ENCODE peak calls at places on chromosomes 4 and X, in seven cellular contexts. B, Y, V, L, I, F and R are unnamed samples.
A peak's percentile ranks its signal among the peaks of the same experiment; 100 is the strongest.

GRCh38 chr4:142036795-142037583 is 400.6 kb downstream of the IL15 start:
- DNase-seq in B (no peak), Y (no peak), V (no peak), L (no peak), I (no peak), F (peak; percentile 4), R (no peak)

GRCh38 chrX:33194876-33195433 is 16.4 kb downstream of the DMD start:
- DNase-seq in B (no peak), Y (no peak), V (no peak), L (no peak), I (no peak), F (no peak), R (no peak)

GRCh38 chr4:41976775-41977516 is 4.6 kb upstream of the DCAF4L1 start:
- DNase-seq in B (no peak), Y (no peak), V (no peak), L (peak; percentile 25), I (no peak), F (no peak), R (no peak)

GRCh38 chr4:87543835-87544461 is 14.8 kb upstream of the SPARCL1 start:
- DNase-seq in B (no peak), Y (peak; percentile 68), V (no peak), L (peak; percentile 43), I (peak; percentile 34), F (peak; percentile 74), R (no peak)

GRCh38 chr4:7845493-7846124 is 94.1 kb downstream of the AFAP1 start:
- DNase-seq in B (no peak), Y (no peak), V (no peak), L (no peak), I (no peak), F (no peak), R (no peak)

GRCh38 chrX:3461824-3462508 is 115.5 kb upstream of the MXRA5 start:
- DNase-seq in B (no peak), Y (peak; percentile 21), V (no peak), L (no peak), I (peak; percentile 79), F (no peak), R (no peak)

GRCh38 chr4:13640149-13640671 is 12.7 kb upstream of the BOD1L1 start:
- DNase-seq in B (no peak), Y (peak; percentile 19), V (no peak), L (no peak), I (peak; percentile 13), F (peak; percentile 94), R (no peak)

GRCh38 chrX:68498508-68499379 is at the start of gene YIPF6:
- DNase-seq in B (peak; percentile 78), Y (peak; percentile 85), V (peak; percentile 74), L (peak; percentile 42), I (peak; percentile 52), F (peak; percentile 67), R (peak; percentile 28)

GRCh38 chr4:109803924-109804571 is 2.2 kb upstream of the CFI start:
- DNase-seq in B (no peak), Y (peak; percentile 53), V (no peak), L (peak; percentile 35), I (no peak), F (peak; percentile 70), R (no peak)

GRCh38 chrX:138765061-138765460 is 53.5 kb upstream of the FGF13 start:
- DNase-seq in B (no peak), Y (no peak), V (no peak), L (no peak), I (no peak), F (peak; percentile 15), R (no peak)

GRCh38 chr4:125105561-125105960 is 209.2 kb upstream of the FAT4 start:
- DNase-seq in B (no peak), Y (peak; percentile 86), V (no peak), L (no peak), I (no peak), F (peak; percentile 31), R (no peak)

GRCh38 chr4:61828960-61829359 is 628.8 kb downstream of the ADGRL3 start:
- DNase-seq in B (no peak), Y (no peak), V (no peak), L (no peak), I (no peak), F (no peak), R (no peak)

GRCh38 chr4:151099976-151100417 is 569 bp downstream of the RPS3A start:
- DNase-seq in B (no peak), Y (no peak), V (no peak), L (no peak), I (no peak), F (peak; percentile 29), R (no peak)

GRCh38 chr4:6908397-6909112 is 1.1 kb upstream of the TBC1D14 start:
- DNase-seq in B (no peak), Y (no peak), V (no peak), L (no peak), I (no peak), F (no peak), R (no peak)

GRCh38 chrX:28665778-28666177 is 78.5 kb downstream of the IL1RAPL1 start:
- DNase-seq in B (peak; percentile 33), Y (no peak), V (no peak), L (no peak), I (no peak), F (no peak), R (no peak)

GRCh38 chr4:187370918-187371317 is 624.7 kb upstream of the ZFP42 start:
- DNase-seq in B (no peak), Y (no peak), V (no peak), L (no peak), I (peak; percentile 70), F (no peak), R (no peak)

GRCh38 chr4:38177035-38177791 is 217.0 kb downstream of the PTTG2 start:
- DNase-seq in B (no peak), Y (no peak), V (peak; percentile 31), L (no peak), I (peak; percentile 68), F (no peak), R (no peak)

GRCh38 chrX:153966283-153966688 is 5.3 kb downstream of the HCFC1 start:
- DNase-seq in B (no peak), Y (no peak), V (no peak), L (no peak), I (no peak), F (no peak), R (no peak)

GRCh38 chr4:168273838-168274237 is 44.7 kb downstream of the DDX60 start:
- DNase-seq in B (no peak), Y (no peak), V (no peak), L (no peak), I (no peak), F (peak; percentile 40), R (no peak)

GRCh38 chrX:69109706-69110635 is 55.3 kb downstream of the PJA1 start:
- DNase-seq in B (no peak), Y (peak; percentile 18), V (no peak), L (no peak), I (no peak), F (peak; percentile 88), R (no peak)

GRCh38 chr4:47642985-47643745 is 158.1 kb downstream of the ATP10D start:
- DNase-seq in B (peak; percentile 32), Y (no peak), V (no peak), L (no peak), I (peak; percentile 70), F (no peak), R (no peak)

GRCh38 chr4:125101706-125102105 is 213.0 kb upstream of the FAT4 start:
- DNase-seq in B (no peak), Y (no peak), V (no peak), L (no peak), I (no peak), F (peak; percentile 92), R (no peak)

GRCh38 chr4:82705169-82705568 is 93.4 kb downstream of the SCD5 start:
- DNase-seq in B (no peak), Y (no peak), V (no peak), L (no peak), I (no peak), F (no peak), R (no peak)

GRCh38 chrX:48937065-48937907 is 18.5 kb upstream of the PIM2 start:
- DNase-seq in B (no peak), Y (no peak), V (peak; percentile 68), L (no peak), I (peak; percentile 95), F (no peak), R (no peak)

GRCh38 chrX:41265615-41266014 is 68.3 kb upstream of the DDX3X start:
- DNase-seq in B (no peak), Y (no peak), V (no peak), L (no peak), I (no peak), F (no peak), R (no peak)

GRCh38 chr4:139171878-139172691 is 4.9 kb downstream of the ELF2 start:
- DNase-seq in B (no peak), Y (peak; percentile 84), V (no peak), L (peak; percentile 12), I (peak; percentile 9), F (peak; percentile 71), R (no peak)

GRCh38 chrX:108018659-108019381 is 26.0 kb upstream of the VSIG1 start:
- DNase-seq in B (no peak), Y (no peak), V (no peak), L (no peak), I (no peak), F (no peak), R (no peak)

GRCh38 chrX:87727615-87728014 is 210.0 kb downstream of the KLHL4 start:
- DNase-seq in B (no peak), Y (no peak), V (no peak), L (no peak), I (no peak), F (no peak), R (no peak)

GRCh38 chr4:182478475-182478874 is 235.3 kb downstream of the TENM3 start:
- DNase-seq in B (no peak), Y (peak; percentile 90), V (no peak), L (peak; percentile 61), I (peak; percentile 19), F (peak; percentile 50), R (no peak)

GRCh38 chrX:154727418-154728323 is 23.2 kb downstream of the GAB3 start:
- DNase-seq in B (no peak), Y (peak; percentile 58), V (peak; percentile 54), L (no peak), I (no peak), F (peak; percentile 90), R (no peak)

GRCh38 chr4:157223446-157223845 is 2.9 kb downstream of the GRIA2 start:
- DNase-seq in B (no peak), Y (no peak), V (no peak), L (no peak), I (no peak), F (no peak), R (no peak)

GRCh38 chr4:68572653-68573052 is 3.5 kb downstream of the UGT2B17 start:
- DNase-seq in B (no peak), Y (no peak), V (no peak), L (no peak), I (no peak), F (no peak), R (no peak)

GRCh38 chrX:132199941-132200340 is 19.3 kb downstream of the RAP2C start:
- DNase-seq in B (no peak), Y (no peak), V (no peak), L (no peak), I (no peak), F (no peak), R (no peak)

GRCh38 chr4:40910706-40911105 is 161.0 kb downstream of the NSUN7 start:
- DNase-seq in B (no peak), Y (no peak), V (no peak), L (no peak), I (no peak), F (peak; percentile 59), R (no peak)

GRCh38 chrX:35890699-35891098 is 28.8 kb upstream of the CFAP47 start:
- DNase-seq in B (no peak), Y (peak; percentile 17), V (peak; percentile 37), L (peak; percentile 54), I (peak; percentile 66), F (peak; percentile 79), R (peak; percentile 26)

GRCh38 chrX:68826113-68826980 is 2.5 kb upstream of the EFNB1 start:
- DNase-seq in B (no peak), Y (no peak), V (peak; percentile 26), L (no peak), I (no peak), F (no peak), R (no peak)